ENCODE peak calls at places on chromosomes 1 and 21, in six cellular contexts. Z is cardiac muscle cell, A is GM23338, T is GM23248, P is keratinocyte, L is pancreas. K is an unnamed sample.

GRCh38 chr1:19750101-19750881 is 49.4 kb downstream of the TMCO4 start:
- DNase-seq in Z (no peak), A (no peak), T (peak; percentile 88), P (no peak), L (no peak), K (no peak)

GRCh38 chr21:46023126-46023985 is 41.8 kb downstream of the COL6A1 start:
- DNase-seq in Z (peak; percentile 56), A (no peak), T (no peak), P (no peak), L (no peak), K (no peak)

GRCh38 chr1:164519426-164519825 is 39.6 kb upstream of the PBX1 start:
- DNase-seq in Z (no peak), A (no peak), T (no peak), P (no peak), L (no peak), K (no peak)

GRCh38 chr1:65308781-65309316 is 494 bp upstream of the DNAJC6 start:
- DNase-seq in Z (no peak), A (peak; percentile 11), T (no peak), P (no peak), L (no peak), K (no peak)

GRCh38 chr1:116954450-116954849 is 44.7 kb downstream of the PTGFRN start:
- DNase-seq in Z (peak; percentile 71), A (no peak), T (no peak), P (no peak), L (no peak), K (peak; percentile 70)

GRCh38 chr1:31583995-31584868 is 7.9 kb downstream of the TINAGL1 start:
- DNase-seq in Z (peak; percentile 85), A (no peak), T (no peak), P (no peak), L (peak; percentile 77), K (peak; percentile 64)

GRCh38 chr1:243487649-243488227 is 231.9 kb downstream of the SDCCAG8 start:
- DNase-seq in Z (no peak), A (peak; percentile 80), T (no peak), P (no peak), L (no peak), K (no peak)

GRCh38 chr1:241413974-241414373 is 57.0 kb upstream of the RGS7 start:
- DNase-seq in Z (no peak), A (no peak), T (no peak), P (no peak), L (no peak), K (no peak)

GRCh38 chr1:69710484-69710883 is 142.8 kb downstream of the LRRC7 start:
- DNase-seq in Z (peak; percentile 15), A (no peak), T (peak; percentile 10), P (no peak), L (no peak), K (no peak)

GRCh38 chr1:151739590-151740355 is 18.5 kb downstream of the RIIAD1 start:
- DNase-seq in Z (no peak), A (peak; percentile 34), T (no peak), P (no peak), L (no peak), K (no peak)

GRCh38 chr1:46687095-46687659 is 15.5 kb downstream of the TEX38 start:
- DNase-seq in Z (peak; percentile 80), A (no peak), T (peak; percentile 52), P (no peak), L (peak; percentile 84), K (peak; percentile 42)

GRCh38 chr1:92043621-92044020 is 13.8 kb downstream of the EPHX4 start:
- DNase-seq in Z (no peak), A (peak; percentile 30), T (no peak), P (peak; percentile 1), L (no peak), K (no peak)

GRCh38 chr1:236000781-236001180 is 64.1 kb downstream of the NID1 start:
- DNase-seq in Z (no peak), A (no peak), T (no peak), P (no peak), L (no peak), K (no peak)
- H3K4me1 ChIP-seq in Z (no peaks in the 10 kb centered on the region), A (no peaks in the 10 kb centered on the region), T (peaks cover 19% of the 10 kb centered on the region), P (peaks cover 26% of the 10 kb centered on the region), L (no peaks in the 10 kb centered on the region), K (no peaks in the 10 kb centered on the region)

DNA sequence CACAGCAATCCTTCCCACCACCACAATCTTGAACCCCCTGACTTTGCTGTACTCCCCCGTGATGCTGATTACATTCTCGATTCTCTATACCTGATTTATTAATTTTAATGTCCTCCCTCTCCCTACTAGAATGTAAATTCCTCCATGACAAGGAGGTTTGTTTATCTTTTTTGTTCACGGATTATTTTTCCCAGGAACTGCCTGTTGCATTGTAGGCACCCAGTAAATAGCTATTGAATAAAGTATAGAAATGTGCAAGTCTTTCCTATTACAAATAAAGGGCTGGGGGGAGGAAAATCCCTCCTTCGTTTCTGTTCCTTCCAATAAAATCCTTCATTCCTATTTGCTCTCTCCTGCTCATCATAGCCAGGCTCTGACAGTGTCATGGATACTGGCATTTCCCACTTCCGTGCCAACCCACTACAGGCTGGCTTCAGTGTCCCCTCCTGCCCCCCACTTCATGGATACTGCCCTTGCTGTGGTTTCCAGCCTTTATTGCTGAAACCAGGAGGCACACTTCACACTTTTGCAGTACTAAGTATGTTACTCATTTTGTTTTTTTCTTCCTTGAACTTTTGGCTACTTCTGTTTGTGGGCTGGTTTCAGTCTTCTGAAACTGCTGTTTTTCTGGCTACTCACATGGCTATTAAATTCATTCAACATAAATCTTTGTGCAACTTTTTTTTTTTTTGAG is 7.5 kb downstream of the KIF1B start:
- DNase-seq in Z (peak; percentile 21), A (no peak), T (peak; percentile 82), P (no peak), L (no peak), K (no peak)
- H3K27ac ChIP-seq in Z (peak overlapping the region; percentile 39), A (peak overlapping the region; percentile 48), T (peak overlapping the region; percentile 38), P (no peak overlapping the region), L (no peak overlapping the region), K (peak overlapping the region; percentile 99)

GRCh38 chr1:11273595-11274234 is 717 bp downstream of the UBIAD1 start:
- DNase-seq in Z (no peak), A (no peak), T (no peak), P (no peak), L (no peak), K (no peak)

GRCh38 chr1:11272544-11272841 is 505 bp upstream of the UBIAD1 start:
- DNase-seq in Z (no peak), A (no peak), T (no peak), P (no peak), L (no peak), K (no peak)

DNA sequence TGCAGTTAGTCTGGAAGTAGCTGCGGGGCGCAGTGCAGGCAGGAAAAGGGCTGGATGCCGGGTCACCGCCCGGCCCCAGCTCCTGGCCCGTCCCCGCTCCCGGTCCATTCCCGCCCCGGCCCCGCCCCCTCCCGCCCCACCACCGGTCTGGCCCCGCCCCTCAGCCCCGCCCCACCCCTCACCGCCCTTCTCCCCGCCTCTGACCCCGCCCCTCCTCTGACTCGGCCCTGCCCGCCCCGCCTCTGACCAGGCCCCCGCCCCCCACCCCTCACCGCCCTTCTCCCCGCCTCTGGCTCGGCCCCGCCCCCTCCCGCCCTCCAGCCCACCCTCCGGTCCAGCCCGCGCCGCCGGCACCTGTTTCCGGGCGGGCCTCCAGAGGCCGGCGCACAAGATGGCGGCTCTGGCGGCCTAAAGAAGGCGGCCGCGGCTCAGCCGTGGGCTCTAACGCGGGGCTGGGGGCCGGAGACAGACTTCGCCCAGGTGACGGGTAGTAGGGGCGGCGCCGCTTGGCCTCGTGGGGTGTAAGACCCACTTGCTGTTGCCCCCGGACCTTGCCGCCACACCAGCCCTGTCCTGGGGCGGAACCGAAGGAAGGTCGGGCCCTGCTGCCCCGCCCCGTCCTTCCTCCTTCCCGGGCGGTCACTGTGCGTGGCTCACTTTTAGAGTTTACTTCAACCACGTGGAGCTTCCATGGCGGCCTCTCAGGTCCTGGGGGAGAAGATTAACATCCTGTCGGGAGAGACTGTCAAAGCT is at the start of gene UBIAD1:
- DNase-seq in Z (peak; percentile 93), A (peak; percentile 92), T (peak; percentile 95), P (peak; percentile 32), L (peak; percentile 79), K (peak; percentile 88)
- H3K4me1 ChIP-seq in Z (peaks cover 14% of the 10 kb centered on the region), A (peaks cover 22% of the 10 kb centered on the region), T (peaks cover 13% of the 10 kb centered on the region), P (peaks cover 9% of the 10 kb centered on the region), L (peaks cover 22% of the 10 kb centered on the region), K (peaks cover 28% of the 10 kb centered on the region)

GRCh38 chr1:186865861-186866260 is 37.1 kb downstream of the PLA2G4A start:
- DNase-seq in Z (no peak), A (no peak), T (peak; percentile 22), P (no peak), L (no peak), K (no peak)

GRCh38 chr1:186871784-186872183 is 43.0 kb downstream of the PLA2G4A start:
- DNase-seq in Z (no peak), A (peak; percentile 67), T (no peak), P (no peak), L (no peak), K (no peak)

GRCh38 chr1:186873687-186874086 is 44.9 kb downstream of the PLA2G4A start:
- DNase-seq in Z (no peak), A (no peak), T (no peak), P (no peak), L (no peak), K (no peak)

GRCh38 chr1:186872356-186872755 is 43.6 kb downstream of the PLA2G4A start:
- DNase-seq in Z (no peak), A (no peak), T (no peak), P (no peak), L (no peak), K (no peak)

DNA sequence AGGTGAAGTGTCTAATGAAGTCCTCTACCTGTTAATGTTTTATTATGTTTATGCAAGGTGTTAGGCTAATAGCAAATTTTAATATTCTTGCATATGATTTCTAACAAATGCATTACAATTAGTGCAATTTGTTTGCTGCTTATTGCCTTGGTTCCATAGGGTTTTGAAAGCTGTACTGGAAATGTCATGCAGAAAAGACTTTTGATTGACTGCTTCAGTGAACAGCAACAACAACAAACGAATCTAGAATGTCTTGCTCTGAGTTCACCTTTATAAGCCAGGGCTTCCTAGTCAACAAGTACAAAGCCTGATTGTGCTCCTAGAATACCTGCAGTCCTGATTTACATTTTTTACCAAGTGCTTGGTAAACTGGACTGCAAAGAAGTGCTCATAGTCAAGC is 41.1 kb downstream of the PLA2G4A start:
- DNase-seq in Z (no peak), A (no peak), T (no peak), P (no peak), L (no peak), K (no peak)
- H3K27ac ChIP-seq in Z (no peak overlapping the region), A (no peak overlapping the region), T (no peak overlapping the region), P (no peak overlapping the region), L (no peak overlapping the region), K (no peak overlapping the region)

GRCh38 chr1:206472454-206472853 is 2.2 kb downstream of the IKBKE start:
- DNase-seq in Z (peak; percentile 94), A (peak; percentile 51), T (peak; percentile 68), P (no peak), L (no peak), K (peak; percentile 60)

GRCh38 chr1:206472886-206473285 is 2.6 kb downstream of the IKBKE start:
- DNase-seq in Z (no peak), A (no peak), T (no peak), P (no peak), L (no peak), K (no peak)

GRCh38 chr1:206470692-206471414 is 577 bp downstream of the IKBKE start:
- DNase-seq in Z (peak; percentile 79), A (peak; percentile 73), T (peak; percentile 90), P (no peak), L (no peak), K (peak; percentile 40)

GRCh38 chr1:206471415-206471801 is 1.1 kb downstream of the IKBKE start:
- DNase-seq in Z (no peak), A (no peak), T (no peak), P (no peak), L (no peak), K (no peak)

GRCh38 chr1:206471993-206472392 is 1.7 kb downstream of the IKBKE start:
- DNase-seq in Z (no peak), A (no peak), T (no peak), P (no peak), L (no peak), K (no peak)
- H3K4me1 ChIP-seq in Z (peaks cover 39% of the 10 kb centered on the region), A (peaks cover 40% of the 10 kb centered on the region), T (peaks cover 29% of the 10 kb centered on the region), P (peaks cover 20% of the 10 kb centered on the region), L (peaks cover 17% of the 10 kb centered on the region), K (peaks cover 3% of the 10 kb centered on the region)